ENCODE peak calls at places on chromosomes 16 and 17, in four cellular contexts. Y is A549, S is substantia nigra, P is ovary. R is an unnamed sample.

GRCh38 chr17:1153795-1154546 is 25.8 kb downstream of the ABR start:
- DNase-seq in Y (peak; percentile 51), S (peak; percentile 94), P (peak; percentile 89), R (peak; percentile 21)

GRCh38 chr16:21949713-21950260 is 3.4 kb upstream of the UQCRC2 start:
- DNase-seq in Y (no peak), S (no peak), P (no peak), R (no peak)

GRCh38 chr17:82458885-82459424 is 414 bp downstream of the NARF start:
- DNase-seq in Y (no peak), S (no peak), P (no peak), R (peak; percentile 56)

GRCh38 chr17:8436169-8436932 is 667 bp downstream of the NDEL1 start:
- DNase-seq in Y (peak; percentile 85), S (peak; percentile 88), P (peak; percentile 64), R (peak; percentile 51)

GRCh38 chr16:70653809-70654771 is 7.7 kb downstream of the IL34 start:
- DNase-seq in Y (peak; percentile 41), S (peak; percentile 75), P (peak; percentile 86), R (peak; percentile 87)

GRCh38 chr16:5605404-5605803 is 507.8 kb upstream of the EEF2KMT start:
- DNase-seq in Y (no peak), S (no peak), P (no peak), R (no peak)

GRCh38 chr16:86088816-86089215 is 189.9 kb downstream of the IRF8 start:
- DNase-seq in Y (no peak), S (no peak), P (no peak), R (no peak)

GRCh38 chr17:77489239-77489897 is 348.6 kb downstream of the SEC14L1 start:
- DNase-seq in Y (no peak), S (no peak), P (peak; percentile 18), R (no peak)

GRCh38 chr17:75549246-75550138 is 24.0 kb downstream of the LLGL2 start:
- DNase-seq in Y (peak; percentile 74), S (no peak), P (no peak), R (peak; percentile 68)

GRCh38 chr17:61431594-61432311 is 20.5 kb upstream of the TBX4 start:
- DNase-seq in Y (no peak), S (no peak), P (no peak), R (no peak)

GRCh38 chr17:38738007-38738662 is 8.0 kb downstream of the CISD3 start:
- DNase-seq in Y (no peak), S (no peak), P (no peak), R (no peak)

GRCh38 chr17:66276328-66276937 is 26.0 kb upstream of the PRKCA start:
- DNase-seq in Y (peak; percentile 39), S (no peak), P (no peak), R (no peak)

GRCh38 chr16:50509521-50510341 is 38.5 kb upstream of the NKD1 start:
- DNase-seq in Y (no peak), S (no peak), P (no peak), R (peak; percentile 71)

GRCh38 chr16:86044881-86045600 is 146.1 kb downstream of the IRF8 start:
- DNase-seq in Y (no peak), S (no peak), P (no peak), R (no peak)

GRCh38 chr16:50246299-50247122 is 19.8 kb upstream of the ADCY7 start:
- DNase-seq in Y (no peak), S (peak; percentile 75), P (no peak), R (peak; percentile 57)

GRCh38 chr17:35299108-35299507 is 56.2 kb downstream of the SLFN5 start:
- DNase-seq in Y (no peak), S (no peak), P (no peak), R (no peak)

GRCh38 chr16:76653390-76654026 is 376.3 kb downstream of the CNTNAP4 start:
- DNase-seq in Y (peak; percentile 32), S (peak; percentile 32), P (no peak), R (peak; percentile 44)

GRCh38 chr16:31513126-31513525 is 4.9 kb upstream of the RUSF1 start:
- DNase-seq in Y (no peak), S (no peak), P (no peak), R (peak; percentile 30)

GRCh38 chr17:78820122-78820792 is 20.4 kb downstream of the USP36 start:
- DNase-seq in Y (no peak), S (no peak), P (no peak), R (no peak)

GRCh38 chr16:46923513-46924295 is 39.5 kb downstream of the GPT2 start:
- DNase-seq in Y (no peak), S (no peak), P (no peak), R (no peak)

GRCh38 chr16:73020409-73020884 is 27.5 kb downstream of the ZFHX3 start:
- DNase-seq in Y (peak; percentile 84), S (peak; percentile 40), P (no peak), R (peak; percentile 87)

GRCh38 chr16:87274808-87275207 is 42.4 kb downstream of the C16orf95 start:
- DNase-seq in Y (no peak), S (no peak), P (no peak), R (no peak)

DNA sequence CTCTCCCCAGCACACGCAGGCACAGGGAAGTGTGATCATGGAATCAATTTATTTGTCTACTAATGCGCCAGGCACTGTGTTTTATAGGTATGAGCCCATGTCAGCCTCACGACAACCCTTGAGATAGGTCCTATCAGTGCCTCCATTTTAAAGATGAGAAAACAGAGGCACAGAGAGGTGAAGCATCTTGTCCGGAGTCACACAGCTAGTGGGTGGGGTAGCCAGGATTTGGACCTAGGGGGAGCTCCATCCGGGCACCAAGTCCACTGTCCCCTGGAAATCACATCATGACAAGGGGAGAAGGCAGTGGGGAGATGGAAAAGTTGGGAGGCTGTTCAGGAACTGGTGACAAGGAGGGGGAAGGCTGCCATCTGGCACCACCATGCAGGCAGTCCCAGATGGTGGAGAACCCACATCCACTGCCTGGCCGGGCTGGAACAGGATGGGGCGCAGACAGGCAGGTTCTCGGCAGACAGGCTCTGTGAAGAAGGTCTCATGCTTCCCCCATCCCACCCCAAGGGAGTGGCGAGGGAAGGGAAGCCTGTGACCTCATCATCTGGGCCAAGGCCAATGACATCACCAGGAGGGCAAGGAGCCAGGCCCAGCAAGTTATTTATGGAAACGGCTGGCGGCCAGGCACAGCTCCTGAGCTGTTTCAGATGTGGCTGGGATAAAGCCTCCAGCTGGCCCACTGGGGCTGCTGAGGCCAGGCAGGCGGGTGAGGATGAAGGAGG is 126.0 kb upstream of the SDK2 start:
- DNase-seq in Y (peak; percentile 57), S (peak; percentile 90), P (peak; percentile 46), R (peak; percentile 93)
- H3K27ac ChIP-seq in Y (peak overlapping the region; percentile 68), S (no peak overlapping the region), P (no peak overlapping the region), R (no peak overlapping the region)

DNA sequence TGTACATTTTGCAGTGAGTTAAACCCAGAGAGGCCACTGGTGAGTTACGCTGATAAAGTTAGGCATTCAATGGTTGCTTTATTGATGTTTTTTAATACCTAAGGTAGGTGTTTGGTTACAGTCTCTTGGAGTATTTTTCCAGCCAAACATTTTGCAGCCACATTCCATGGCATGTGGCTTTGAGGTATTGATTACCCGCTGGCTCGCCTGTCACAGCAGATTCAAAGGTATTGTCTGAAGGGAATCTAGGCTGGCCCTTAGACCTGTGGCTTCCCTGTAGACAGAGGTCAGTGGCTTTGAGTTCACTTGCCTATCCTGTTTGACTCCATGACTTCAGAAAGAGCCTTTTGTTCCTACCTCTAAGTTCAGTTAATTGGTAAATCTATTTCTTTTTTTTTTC is 16.3 kb downstream of the FAM20A start:
- DNase-seq in Y (no peak), S (no peak), P (no peak), R (no peak)
- H3K27ac ChIP-seq in Y (no peak overlapping the region), S (no peak overlapping the region), P (no peak overlapping the region), R (no peak overlapping the region)

DNA sequence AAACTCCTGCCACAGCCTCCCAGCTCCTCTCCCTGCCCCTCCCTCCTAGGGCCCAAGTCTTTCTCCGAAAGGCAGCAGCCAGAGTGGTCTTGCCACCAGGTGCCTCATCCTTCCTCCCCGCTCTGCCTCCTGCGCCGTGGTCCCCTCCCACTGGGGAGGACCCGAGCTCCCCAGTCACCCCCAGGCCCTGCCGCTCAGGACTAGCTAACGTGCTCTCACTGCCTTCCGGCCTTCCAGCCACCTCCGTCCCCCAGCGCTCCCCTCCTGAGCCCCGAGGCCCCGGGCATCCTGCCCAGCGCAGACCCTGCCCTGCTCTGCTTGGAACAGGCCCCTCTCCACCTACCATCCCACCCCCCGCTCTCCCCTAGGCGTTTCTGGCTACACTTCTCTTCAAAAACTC is 19.4 kb upstream of the COL1A1 start:
- DNase-seq in Y (no peak), S (no peak), P (peak; percentile 34), R (no peak)
- H3K27ac ChIP-seq in Y (no peak overlapping the region), S (no peak overlapping the region), P (peak overlapping the region; percentile 78), R (no peak overlapping the region)

GRCh38 chr17:58244958-58245357 is 6.6 kb downstream of the LPO start:
- DNase-seq in Y (no peak), S (no peak), P (no peak), R (no peak)
- H3K27ac ChIP-seq in Y (no peak overlapping the region), S (no peak overlapping the region), P (no peak overlapping the region), R (no peak overlapping the region)

GRCh38 chr17:18860161-18860972 is 2.4 kb downstream of the PRPSAP2 start:
- DNase-seq in Y (no peak), S (no peak), P (no peak), R (no peak)
- H3K27ac ChIP-seq in Y (no peak overlapping the region), S (no peak overlapping the region), P (no peak overlapping the region), R (no peak overlapping the region)

GRCh38 chr16:74578433-74578832 is 28.5 kb downstream of the GLG1 start:
- DNase-seq in Y (no peak), S (no peak), P (no peak), R (no peak)
- H3K27ac ChIP-seq in Y (no peak overlapping the region), S (no peak overlapping the region), P (no peak overlapping the region), R (no peak overlapping the region)

R was measured in SJCRH30.